ENCODE peak calls at places on chromosomes 1 and 21, in eight cellular contexts. One of them, this sample, is unnamed.

GRCh38 chr1:9202240-9202870 is 32.2 kb upstream of the H6PD start:
- DNase-seq in body of pancreas: no peak
- DNase-seq in left ventricle myocardium inferior: no peak
- DNase-seq in tibial nerve: no peak
- DNase-seq in OCI-LY7: no peak
- DNase-seq in hepatocyte: no peak
- DNase-seq in uterus: no peak
- DNase-seq in sigmoid colon: no peak
- DNase-seq in this sample: no peak

GRCh38 chr1:114587203-114587991 is 6.0 kb upstream of the BCAS2 start:
- DNase-seq in tibial nerve: no peak
- DNase-seq in sigmoid colon: no peak
- DNase-seq in OCI-LY7: no peak
- DNase-seq in body of pancreas: no peak
- DNase-seq in hepatocyte: no peak
- DNase-seq in left ventricle myocardium inferior: no peak
- DNase-seq in uterus: no peak
- DNase-seq in this sample: no peak

GRCh38 chr1:229879746-229880145 is 187.3 kb upstream of the GALNT2 start:
- DNase-seq in sigmoid colon: no peak
- DNase-seq in body of pancreas: no peak
- DNase-seq in left ventricle myocardium inferior: no peak
- DNase-seq in tibial nerve: no peak
- DNase-seq in OCI-LY7: no peak
- DNase-seq in hepatocyte: no peak
- DNase-seq in uterus: no peak
- DNase-seq in this sample: no peak

GRCh38 chr1:160046494-160047115 is 14.8 kb upstream of the PIGM start:
- DNase-seq in body of pancreas: peak
- DNase-seq in hepatocyte: peak
- DNase-seq in left ventricle myocardium inferior: peak
- DNase-seq in sigmoid colon: peak
- DNase-seq in tibial nerve: peak
- DNase-seq in uterus: peak
- DNase-seq in OCI-LY7: peak
- DNase-seq in this sample: peak

GRCh38 chr21:45990741-45991605 is 9.4 kb downstream of the COL6A1 start:
- DNase-seq in OCI-LY7: no peak
- DNase-seq in tibial nerve: peak
- DNase-seq in left ventricle myocardium inferior: peak
- DNase-seq in hepatocyte: no peak
- DNase-seq in sigmoid colon: peak
- DNase-seq in body of pancreas: peak
- DNase-seq in uterus: peak
- DNase-seq in this sample: peak

GRCh38 chr1:153962088-153963029 is 978 bp downstream of the SLC39A1 start:
- DNase-seq in body of pancreas: peak
- DNase-seq in uterus: peak
- DNase-seq in hepatocyte: peak
- DNase-seq in tibial nerve: no peak
- DNase-seq in OCI-LY7: no peak
- DNase-seq in sigmoid colon: peak
- DNase-seq in left ventricle myocardium inferior: no peak
- DNase-seq in this sample: no peak

GRCh38 chr1:32151319-32151787 is 28.1 kb upstream of the TXLNA start:
- DNase-seq in hepatocyte: peak
- DNase-seq in sigmoid colon: no peak
- DNase-seq in left ventricle myocardium inferior: no peak
- DNase-seq in tibial nerve: no peak
- DNase-seq in body of pancreas: no peak
- DNase-seq in uterus: no peak
- DNase-seq in OCI-LY7: no peak
- DNase-seq in this sample: no peak

GRCh38 chr21:46056450-46056903 is 41.4 kb upstream of the COL6A2 start:
- DNase-seq in body of pancreas: no peak
- DNase-seq in hepatocyte: peak
- DNase-seq in sigmoid colon: peak
- DNase-seq in OCI-LY7: no peak
- DNase-seq in left ventricle myocardium inferior: peak
- DNase-seq in tibial nerve: peak
- DNase-seq in uterus: peak
- DNase-seq in this sample: peak

GRCh38 chr1:17053071-17053684 is 654 bp downstream of the SDHB start:
- DNase-seq in sigmoid colon: no peak
- DNase-seq in body of pancreas: no peak
- DNase-seq in left ventricle myocardium inferior: no peak
- DNase-seq in hepatocyte: peak
- DNase-seq in uterus: no peak
- DNase-seq in OCI-LY7: peak
- DNase-seq in tibial nerve: no peak
- DNase-seq in this sample: no peak

GRCh38 chr1:21524686-21525339 is 15.6 kb downstream of the ALPL start:
- DNase-seq in OCI-LY7: peak
- DNase-seq in hepatocyte: no peak
- DNase-seq in sigmoid colon: no peak
- DNase-seq in uterus: no peak
- DNase-seq in tibial nerve: no peak
- DNase-seq in body of pancreas: no peak
- DNase-seq in left ventricle myocardium inferior: no peak
- DNase-seq in this sample: no peak

GRCh38 chr1:75265792-75266191 is 131.6 kb downstream of the LHX8 start:
- DNase-seq in OCI-LY7: peak
- DNase-seq in uterus: no peak
- DNase-seq in hepatocyte: peak
- DNase-seq in left ventricle myocardium inferior: no peak
- DNase-seq in tibial nerve: no peak
- DNase-seq in body of pancreas: no peak
- DNase-seq in sigmoid colon: no peak
- DNase-seq in this sample: no peak

GRCh38 chr1:59115865-59116264 is 181.0 kb upstream of the FGGY start:
- DNase-seq in hepatocyte: no peak
- DNase-seq in body of pancreas: no peak
- DNase-seq in uterus: no peak
- DNase-seq in sigmoid colon: no peak
- DNase-seq in OCI-LY7: no peak
- DNase-seq in left ventricle myocardium inferior: no peak
- DNase-seq in tibial nerve: no peak
- DNase-seq in this sample: no peak
- H3K27ac ChIP-seq in hepatocyte: peak
- H3K27ac ChIP-seq in body of pancreas: no peak
- H3K27ac ChIP-seq in uterus: no peak
- H3K27ac ChIP-seq in sigmoid colon: no peak
- H3K27ac ChIP-seq in OCI-LY7: no peak
- H3K27ac ChIP-seq in left ventricle myocardium inferior: no peak
- H3K27ac ChIP-seq in tibial nerve: no peak
- H3K27ac ChIP-seq in this sample: no peak

DNA sequence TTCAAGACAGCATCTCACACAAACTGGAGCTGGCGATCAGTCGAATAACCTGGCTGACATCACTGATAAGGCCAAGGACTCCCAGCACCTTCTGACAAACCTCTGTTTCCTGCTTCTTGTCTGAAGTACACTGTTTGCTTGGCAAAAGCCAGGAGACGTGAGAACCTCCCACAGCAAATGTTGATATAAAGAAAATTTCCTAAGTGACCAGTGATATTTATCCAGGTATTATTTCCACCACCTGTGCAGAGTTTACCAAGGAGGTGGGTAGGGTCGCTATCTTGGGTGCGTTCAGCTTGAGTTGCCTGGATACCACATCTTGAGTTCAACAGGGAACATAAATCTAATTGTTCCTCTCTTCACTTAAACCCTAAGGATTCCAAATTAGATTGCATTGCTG is 72.9 kb downstream of the SETD4 start:
- DNase-seq in OCI-LY7: no peak
- DNase-seq in left ventricle myocardium inferior: no peak
- DNase-seq in sigmoid colon: no peak
- DNase-seq in uterus: no peak
- DNase-seq in tibial nerve: no peak
- DNase-seq in hepatocyte: peak
- DNase-seq in body of pancreas: no peak
- DNase-seq in this sample: no peak
- TF ChIP-seq CTCF in OCI-LY7: no peak
- TF ChIP-seq CTCF in left ventricle myocardium inferior: no peak
- TF ChIP-seq CTCF in sigmoid colon: no peak
- TF ChIP-seq CTCF in uterus: no peak
- TF ChIP-seq CTCF in tibial nerve: no peak
- TF ChIP-seq CTCF in hepatocyte: no peak
- TF ChIP-seq CTCF in body of pancreas: no peak
- TF ChIP-seq CTCF in this sample: no peak

DNA sequence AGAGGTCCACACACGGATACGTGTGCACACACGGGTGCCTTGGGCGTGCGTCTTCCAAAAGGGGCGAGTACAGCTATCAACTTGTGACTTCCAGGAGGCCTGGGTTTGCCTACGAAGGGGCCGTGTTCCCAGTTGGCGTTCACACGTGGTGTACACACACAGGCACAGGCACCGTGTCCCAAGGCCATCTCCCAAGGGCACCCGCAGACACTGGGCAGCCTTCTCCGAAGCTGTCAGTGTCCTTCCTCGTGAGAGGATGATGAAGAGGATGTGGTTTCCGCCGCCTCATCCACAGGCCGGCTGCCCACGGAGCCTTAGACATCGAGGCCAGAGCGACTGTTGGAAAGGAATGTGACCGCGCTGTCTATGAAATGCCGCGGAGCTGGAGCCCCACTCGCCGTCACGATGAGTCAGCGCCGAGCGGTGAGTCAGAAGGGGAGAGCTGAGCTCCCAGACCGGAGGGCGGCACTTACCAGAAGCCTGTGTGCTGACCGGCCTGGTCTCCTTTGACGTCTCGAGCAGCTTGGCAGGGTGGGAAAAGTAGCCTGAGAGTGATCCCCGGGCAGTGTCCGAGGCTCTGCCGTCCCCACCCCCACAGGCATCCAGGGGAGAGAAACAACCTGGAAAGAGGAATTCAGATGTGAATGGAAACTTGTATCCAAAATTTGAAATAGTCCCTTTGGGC is 141.4 kb upstream of the ARHGEF16 start:
- DNase-seq in tibial nerve: peak
- DNase-seq in left ventricle myocardium inferior: peak
- DNase-seq in uterus: peak
- DNase-seq in sigmoid colon: peak
- DNase-seq in body of pancreas: peak
- DNase-seq in OCI-LY7: no peak
- DNase-seq in hepatocyte: peak
- DNase-seq in this sample: peak
- H3K27ac ChIP-seq in tibial nerve: peak
- H3K27ac ChIP-seq in left ventricle myocardium inferior: peak
- H3K27ac ChIP-seq in uterus: peak
- H3K27ac ChIP-seq in sigmoid colon: peak
- H3K27ac ChIP-seq in body of pancreas: peak
- H3K27ac ChIP-seq in OCI-LY7: no peak
- H3K27ac ChIP-seq in hepatocyte: peak
- H3K27ac ChIP-seq in this sample: peak

DNA sequence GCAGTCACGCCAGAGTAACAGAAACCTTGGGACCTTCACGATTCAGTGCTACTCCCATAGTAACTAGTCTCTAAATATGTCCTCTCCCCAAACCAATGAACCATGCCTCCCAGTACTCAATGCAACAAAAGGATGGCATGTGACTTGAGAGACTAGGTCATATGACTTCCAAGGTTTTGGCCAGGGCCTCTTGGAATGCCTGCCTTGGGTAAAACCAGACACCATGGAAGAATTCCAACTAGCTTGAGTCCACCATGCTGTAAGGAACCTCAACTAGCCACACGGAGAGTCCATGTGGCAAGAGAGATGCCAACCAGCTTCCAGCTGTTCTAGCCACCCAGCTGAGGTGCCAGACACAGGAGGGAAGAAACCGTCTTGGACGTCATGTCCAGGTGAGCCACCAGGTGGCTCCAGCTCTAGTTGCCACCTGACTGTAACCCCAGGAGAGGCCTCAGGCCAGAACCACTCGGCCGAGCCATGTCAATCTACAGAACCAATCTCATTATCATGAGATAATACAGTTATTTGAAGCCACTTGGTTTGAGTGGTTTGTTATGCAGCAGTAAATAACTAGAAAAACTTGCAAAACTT is 115.0 kb downstream of the SYF2 start:
- DNase-seq in sigmoid colon: no peak
- DNase-seq in uterus: no peak
- DNase-seq in body of pancreas: no peak
- DNase-seq in OCI-LY7: peak
- DNase-seq in tibial nerve: no peak
- DNase-seq in left ventricle myocardium inferior: no peak
- DNase-seq in hepatocyte: peak
- DNase-seq in this sample: no peak
- TF ChIP-seq CTCF in sigmoid colon: no peak
- TF ChIP-seq CTCF in uterus: no peak
- TF ChIP-seq CTCF in body of pancreas: no peak
- TF ChIP-seq CTCF in OCI-LY7: peak
- TF ChIP-seq CTCF in tibial nerve: no peak
- TF ChIP-seq CTCF in left ventricle myocardium inferior: no peak
- TF ChIP-seq CTCF in hepatocyte: peak
- TF ChIP-seq CTCF in this sample: no peak

GRCh38 chr21:41802185-41802584 is 35.3 kb upstream of the RIPK4 start:
- DNase-seq in OCI-LY7: no peak
- DNase-seq in tibial nerve: no peak
- DNase-seq in left ventricle myocardium inferior: no peak
- DNase-seq in uterus: no peak
- DNase-seq in sigmoid colon: no peak
- DNase-seq in hepatocyte: no peak
- DNase-seq in body of pancreas: no peak
- DNase-seq in this sample: no peak
- H3K27ac ChIP-seq in OCI-LY7: no peak
- H3K27ac ChIP-seq in tibial nerve: no peak
- H3K27ac ChIP-seq in left ventricle myocardium inferior: no peak
- H3K27ac ChIP-seq in uterus: no peak
- H3K27ac ChIP-seq in sigmoid colon: peak
- H3K27ac ChIP-seq in hepatocyte: no peak
- H3K27ac ChIP-seq in body of pancreas: no peak
- H3K27ac ChIP-seq in this sample: no peak

DNA sequence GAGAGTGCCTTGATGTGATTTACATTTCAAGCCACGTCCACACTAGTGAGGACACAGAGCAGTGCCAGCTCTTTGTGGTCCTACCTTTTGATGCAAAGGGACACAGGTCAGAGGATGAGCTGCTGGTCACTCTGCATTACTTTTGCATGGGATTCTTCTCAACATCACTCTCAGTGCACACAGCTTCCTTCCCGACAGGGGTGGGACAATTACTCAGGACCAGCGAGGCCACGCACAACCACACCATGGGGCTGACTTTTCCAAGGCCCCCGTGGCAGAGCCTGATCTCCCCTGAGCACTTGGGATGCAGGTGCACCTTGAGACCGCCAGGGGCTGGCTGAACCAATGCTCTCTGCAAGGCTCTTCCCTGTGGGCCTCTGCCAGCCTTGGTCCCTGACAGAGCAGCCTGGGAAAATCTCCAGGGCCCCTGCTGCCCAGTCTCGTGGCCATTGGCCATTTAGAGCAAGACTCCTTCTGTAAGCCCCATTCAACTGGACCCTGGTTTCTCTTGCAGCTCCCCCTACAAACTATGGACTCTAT is 13.2 kb upstream of the PRAMEF12 start:
- DNase-seq in hepatocyte: no peak
- DNase-seq in uterus: no peak
- DNase-seq in OCI-LY7: no peak
- DNase-seq in sigmoid colon: no peak
- DNase-seq in tibial nerve: no peak
- DNase-seq in body of pancreas: no peak
- DNase-seq in left ventricle myocardium inferior: no peak
- DNase-seq in this sample: no peak
- TF ChIP-seq CTCF in hepatocyte: no peak
- TF ChIP-seq CTCF in uterus: no peak
- TF ChIP-seq CTCF in OCI-LY7: peak
- TF ChIP-seq CTCF in sigmoid colon: no peak
- TF ChIP-seq CTCF in tibial nerve: no peak
- TF ChIP-seq CTCF in body of pancreas: no peak
- TF ChIP-seq CTCF in left ventricle myocardium inferior: no peak
- TF ChIP-seq CTCF in this sample: no peak

GRCh38 chr1:173344034-173344743 is 132.9 kb upstream of the PRDX6 start:
- DNase-seq in hepatocyte: no peak
- DNase-seq in sigmoid colon: no peak
- DNase-seq in body of pancreas: no peak
- DNase-seq in tibial nerve: no peak
- DNase-seq in OCI-LY7: no peak
- DNase-seq in left ventricle myocardium inferior: no peak
- DNase-seq in uterus: no peak
- DNase-seq in this sample: no peak
- H3K27ac ChIP-seq in hepatocyte: no peak
- H3K27ac ChIP-seq in sigmoid colon: no peak
- H3K27ac ChIP-seq in body of pancreas: no peak
- H3K27ac ChIP-seq in tibial nerve: no peak
- H3K27ac ChIP-seq in OCI-LY7: no peak
- H3K27ac ChIP-seq in left ventricle myocardium inferior: no peak
- H3K27ac ChIP-seq in uterus: no peak
- H3K27ac ChIP-seq in this sample: no peak